ENCODE peak calls at places on chromosomes 4 and X, in eight cellular contexts. D is ovary, R is AG10803, Z is cardiac muscle cell, Q is A549, T is upper lobe of right lung, A is omental fat pad, G is ascending aorta. M is an unnamed sample.

GRCh38 chr4:142656178-142656577 is 189.9 kb downstream of the INPP4B start:
- DNase-seq in D (no peak), R (no peak), Z (peak), Q (peak), T (no peak), A (no peak), G (no peak), M (peak)

GRCh38 chr4:174828845-174829701 is at the start of gene GLRA3:
- DNase-seq in D (no peak), R (no peak), Z (peak), Q (peak), T (peak), A (no peak), G (no peak), M (peak)

GRCh38 chrX:6225307-6226052 is 3.2 kb downstream of the NLGN4X start:
- DNase-seq in D (no peak), R (no peak), Z (peak), Q (no peak), T (no peak), A (no peak), G (no peak), M (no peak)

GRCh38 chr4:1928356-1929235 is 57.4 kb downstream of the NSD2 start:
- DNase-seq in D (no peak), R (no peak), Z (no peak), Q (no peak), T (no peak), A (no peak), G (no peak), M (no peak)

GRCh38 chr4:107740381-107740780 is 20.3 kb upstream of the PAPSS1 start:
- DNase-seq in D (no peak), R (peak), Z (no peak), Q (peak), T (no peak), A (no peak), G (no peak), M (no peak)

GRCh38 chr4:183395395-183395794 is 49.0 kb upstream of the CDKN2AIP start:
- DNase-seq in D (no peak), R (no peak), Z (no peak), Q (no peak), T (no peak), A (no peak), G (no peak), M (no peak)

GRCh38 chr4:118373614-118374255 is 20.9 kb upstream of the PRSS12 start:
- DNase-seq in D (no peak), R (peak), Z (no peak), Q (no peak), T (no peak), A (no peak), G (no peak), M (no peak)

GRCh38 chr4:106898621-106899230 is 137.4 kb downstream of the DKK2 start:
- DNase-seq in D (peak), R (peak), Z (peak), Q (peak), T (no peak), A (no peak), G (no peak), M (peak)

GRCh38 chrX:24424948-24425347 is 40.1 kb upstream of the PDK3 start:
- DNase-seq in D (peak), R (peak), Z (no peak), Q (no peak), T (no peak), A (no peak), G (peak), M (no peak)

GRCh38 chr4:183876268-183876934 is 28.7 kb upstream of the STOX2 start:
- DNase-seq in D (peak), R (peak), Z (no peak), Q (peak), T (peak), A (peak), G (peak), M (peak)

GRCh38 chr4:172865103-172865502 is 303.5 kb upstream of the GALNT7 start:
- DNase-seq in D (no peak), R (no peak), Z (no peak), Q (no peak), T (no peak), A (no peak), G (no peak), M (no peak)

GRCh38 chr4:4541040-4541631 is 712 bp downstream of the STX18 start:
- DNase-seq in D (no peak), R (peak), Z (peak), Q (peak), T (peak), A (no peak), G (no peak), M (peak)

GRCh38 chr4:180861651-180862050 is 1381.6 kb upstream of the TENM3 start:
- DNase-seq in D (no peak), R (no peak), Z (no peak), Q (no peak), T (no peak), A (no peak), G (no peak), M (no peak)

GRCh38 chr4:184792950-184793555 is 32.7 kb downstream of the ACSL1 start:
- DNase-seq in D (no peak), R (peak), Z (no peak), Q (peak), T (no peak), A (no peak), G (no peak), M (no peak)

GRCh38 chr4:54315561-54315960 is 86.5 kb downstream of the PDGFRA start:
- DNase-seq in D (no peak), R (no peak), Z (no peak), Q (no peak), T (no peak), A (no peak), G (no peak), M (no peak)

GRCh38 chr4:161260819-161261218 is 903.0 kb downstream of the FSTL5 start:
- DNase-seq in D (no peak), R (no peak), Z (no peak), Q (no peak), T (no peak), A (no peak), G (no peak), M (no peak)

GRCh38 chrX:40326186-40326965 is 228.6 kb upstream of the BCOR start:
- DNase-seq in D (no peak), R (no peak), Z (no peak), Q (peak), T (no peak), A (no peak), G (no peak), M (no peak)

GRCh38 chr4:1098311-1098925 is 14.9 kb downstream of the RNF212 start:
- DNase-seq in D (no peak), R (no peak), Z (no peak), Q (no peak), T (peak), A (no peak), G (no peak), M (no peak)

GRCh38 chrX:131577999-131578734 is 34.3 kb downstream of the OR13H1 start:
- DNase-seq in D (no peak), R (no peak), Z (peak), Q (peak), T (no peak), A (no peak), G (no peak), M (no peak)

GRCh38 chr4:87631668-87632067 is 18.4 kb upstream of the DMP1 start:
- DNase-seq in D (no peak), R (no peak), Z (no peak), Q (no peak), T (no peak), A (no peak), G (no peak), M (no peak)

GRCh38 chr4:89753601-89754066 is 83.3 kb downstream of the SNCA start:
- DNase-seq in D (no peak), R (peak), Z (no peak), Q (peak), T (no peak), A (no peak), G (no peak), M (no peak)

GRCh38 chr4:89757154-89757723 is 79.7 kb downstream of the SNCA start:
- DNase-seq in D (no peak), R (no peak), Z (no peak), Q (no peak), T (no peak), A (no peak), G (no peak), M (no peak)

GRCh38 chr4:89754531-89754930 is 82.4 kb downstream of the SNCA start:
- DNase-seq in D (no peak), R (peak), Z (no peak), Q (no peak), T (no peak), A (no peak), G (no peak), M (no peak)

GRCh38 chr4:89752932-89753598 is 83.9 kb downstream of the SNCA start:
- DNase-seq in D (no peak), R (peak), Z (no peak), Q (no peak), T (no peak), A (no peak), G (no peak), M (no peak)

GRCh38 chr4:89755210-89755609 is 81.8 kb downstream of the SNCA start:
- DNase-seq in D (no peak), R (no peak), Z (no peak), Q (no peak), T (no peak), A (no peak), G (no peak), M (no peak)
- TF ChIP-seq CTCF in D (no peak), R (peak), Z (peak), Q (no peak), T (no peak), A (no peak), G (no peak), M (no peak)

GRCh38 chr4:13860126-13860525 is 232.6 kb upstream of the BOD1L1 start:
- DNase-seq in D (no peak), R (peak), Z (no peak), Q (no peak), T (no peak), A (no peak), G (no peak), M (no peak)
- TF ChIP-seq CTCF in D (no peak), R (no peak), Z (peak), Q (no peak), T (no peak), A (no peak), G (no peak), M (no peak)

GRCh38 chrX:136764206-136764605 is 16.5 kb downstream of the ARHGEF6 start:
- DNase-seq in D (no peak), R (no peak), Z (no peak), Q (no peak), T (no peak), A (no peak), G (no peak), M (no peak)

GRCh38 chrX:136766785-136767103 is 14.0 kb downstream of the ARHGEF6 start:
- DNase-seq in D (peak), R (no peak), Z (no peak), Q (no peak), T (no peak), A (no peak), G (no peak), M (no peak)

GRCh38 chrX:136765957-136766356 is 14.8 kb downstream of the ARHGEF6 start:
- DNase-seq in D (no peak), R (peak), Z (peak), Q (no peak), T (no peak), A (no peak), G (no peak), M (no peak)

GRCh38 chrX:136767104-136767941 is 13.4 kb downstream of the ARHGEF6 start:
- DNase-seq in D (peak), R (peak), Z (peak), Q (peak), T (peak), A (no peak), G (no peak), M (peak)

GRCh38 chrX:136768469-136769084 is 12.2 kb downstream of the ARHGEF6 start:
- DNase-seq in D (peak), R (peak), Z (no peak), Q (no peak), T (no peak), A (no peak), G (no peak), M (no peak)
- TF ChIP-seq CTCF in D (no peak), R (peak), Z (no peak), Q (no peak), T (no peak), A (no peak), G (no peak), M (no peak)

DNA sequence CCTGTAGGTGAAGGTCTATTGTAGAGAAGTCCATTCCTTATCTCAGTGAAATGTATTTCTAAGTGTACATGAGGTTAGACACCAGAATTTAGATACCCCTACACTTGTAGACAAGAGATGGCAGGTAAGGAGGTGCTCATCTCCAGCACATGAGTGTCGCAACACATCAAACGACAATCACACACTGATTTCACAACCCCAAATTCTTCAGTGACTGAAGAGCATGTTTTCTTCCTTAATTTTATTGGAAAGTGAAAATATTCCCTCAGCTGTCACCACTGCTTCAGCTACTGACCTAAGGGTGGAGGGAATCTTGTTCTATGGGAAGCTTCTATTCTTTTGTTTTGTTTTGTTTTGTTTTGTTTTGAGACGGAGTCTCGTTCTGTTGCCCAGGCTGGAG is 280.3 kb downstream of the ARHGAP24 start:
- DNase-seq in D (no peak), R (no peak), Z (no peak), Q (no peak), T (no peak), A (no peak), G (no peak), M (no peak)
- TF ChIP-seq CTCF in D (no peak), R (no peak), Z (no peak), Q (no peak), T (no peak), A (no peak), G (no peak), M (no peak)

DNA sequence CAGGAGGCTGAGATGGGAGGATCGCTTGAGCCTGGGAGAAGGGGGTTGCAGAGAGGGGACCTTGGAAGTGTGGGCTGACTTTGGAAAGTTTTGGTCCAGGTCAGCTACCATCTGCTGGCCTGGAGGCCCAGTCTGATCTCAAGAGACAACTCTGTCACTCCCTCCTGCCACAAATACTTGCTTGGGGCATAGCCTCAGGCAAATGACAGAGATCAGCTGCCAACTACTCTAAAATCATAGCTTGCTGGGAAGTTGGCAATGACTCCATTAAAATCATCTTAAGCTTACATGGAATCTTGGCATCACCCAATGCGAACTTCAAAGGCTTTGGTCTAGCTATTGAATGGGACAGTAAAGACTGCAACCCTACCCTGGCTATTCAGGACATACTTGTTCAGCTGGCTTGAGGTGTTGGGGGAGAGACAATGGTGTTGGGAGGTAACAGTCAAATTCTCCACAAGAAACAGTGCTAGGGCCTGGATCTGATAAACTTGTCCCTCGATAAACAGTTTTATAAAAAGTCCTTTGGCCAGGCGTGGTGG is 7.0 kb upstream of the USO1 start:
- DNase-seq in D (no peak), R (no peak), Z (no peak), Q (no peak), T (no peak), A (no peak), G (no peak), M (no peak)
- TF ChIP-seq CTCF in D (no peak), R (no peak), Z (no peak), Q (no peak), T (no peak), A (no peak), G (no peak), M (no peak)

GRCh38 chr4:15150636-15151432 is 148.6 kb downstream of the CPEB2 start:
- DNase-seq in D (no peak), R (no peak), Z (no peak), Q (no peak), T (no peak), A (no peak), G (no peak), M (no peak)

GRCh38 chr4:15153662-15154061 is 151.4 kb downstream of the CPEB2 start:
- DNase-seq in D (no peak), R (no peak), Z (no peak), Q (no peak), T (no peak), A (no peak), G (no peak), M (no peak)

GRCh38 chr4:15147709-15148651 is 145.7 kb downstream of the CPEB2 start:
- DNase-seq in D (no peak), R (peak), Z (peak), Q (no peak), T (no peak), A (no peak), G (no peak), M (no peak)

GRCh38 chr4:15149234-15149841 is 147.1 kb downstream of the CPEB2 start:
- DNase-seq in D (no peak), R (peak), Z (no peak), Q (no peak), T (no peak), A (no peak), G (no peak), M (no peak)

GRCh38 chr4:15149842-15150592 is 147.7 kb downstream of the CPEB2 start:
- DNase-seq in D (peak), R (peak), Z (peak), Q (peak), T (peak), A (no peak), G (peak), M (peak)
- TF ChIP-seq CTCF in D (no peak), R (peak), Z (peak), Q (no peak), T (no peak), A (no peak), G (no peak), M (no peak)

GRCh38 chrX:15146515-15146914 is 123.4 kb downstream of the ASB9 start:
- DNase-seq in D (no peak), R (peak), Z (peak), Q (peak), T (no peak), A (no peak), G (no peak), M (peak)
- TF ChIP-seq CTCF in D (no peak), R (peak), Z (peak), Q (peak), T (peak), A (no peak), G (peak), M (peak)

GRCh38 chrX:41457618-41458192 is 10.6 kb downstream of the NYX start:
- DNase-seq in D (no peak), R (no peak), Z (no peak), Q (no peak), T (no peak), A (no peak), G (no peak), M (no peak)
- TF ChIP-seq CTCF in D (no peak), R (no peak), Z (peak), Q (peak), T (peak), A (no peak), G (no peak), M (no peak)